ENCODE peak calls at places on chromosome 16, in eight cellular contexts. One of them, this sample, is unnamed.

GRCh38 chr16:58421529-58421928 is 29.3 kb downstream of the GINS3 start:
- DNase-seq in stomach: no peak
- DNase-seq in gastrocnemius medialis: peak; percentile 31
- DNase-seq in K562: no peak
- DNase-seq in H1: no peak
- DNase-seq in adrenal gland: no peak
- DNase-seq in Peyer's patch: no peak
- DNase-seq in tibial nerve: no peak
- DNase-seq in this sample: peak; percentile 64

GRCh38 chr16:50974438-50975036 is 176.5 kb downstream of the SALL1 start:
- DNase-seq in tibial nerve: no peak
- DNase-seq in gastrocnemius medialis: no peak
- DNase-seq in stomach: peak; percentile 29
- DNase-seq in Peyer's patch: no peak
- DNase-seq in adrenal gland: no peak
- DNase-seq in K562: no peak
- DNase-seq in H1: no peak
- DNase-seq in this sample: no peak

GRCh38 chr16:74999208-74999682 is 421 bp downstream of the ZNRF1 start:
- DNase-seq in stomach: no peak
- DNase-seq in tibial nerve: no peak
- DNase-seq in gastrocnemius medialis: no peak
- DNase-seq in Peyer's patch: no peak
- DNase-seq in H1: no peak
- DNase-seq in K562: peak; percentile 85
- DNase-seq in adrenal gland: peak; percentile 55
- DNase-seq in this sample: peak; percentile 46

GRCh38 chr16:30903002-30903401 is 6.6 kb downstream of the CTF1 start:
- DNase-seq in adrenal gland: no peak
- DNase-seq in tibial nerve: no peak
- DNase-seq in Peyer's patch: no peak
- DNase-seq in K562: peak; percentile 67
- DNase-seq in gastrocnemius medialis: no peak
- DNase-seq in H1: no peak
- DNase-seq in stomach: no peak
- DNase-seq in this sample: no peak

GRCh38 chr16:4373909-4374742 is 2.5 kb downstream of the VASN start:
- DNase-seq in H1: no peak
- DNase-seq in K562: peak; percentile 61
- DNase-seq in tibial nerve: peak; percentile 89
- DNase-seq in Peyer's patch: peak; percentile 74
- DNase-seq in gastrocnemius medialis: peak; percentile 41
- DNase-seq in adrenal gland: no peak
- DNase-seq in stomach: peak; percentile 83
- DNase-seq in this sample: peak; percentile 72

GRCh38 chr16:1026057-1026783 is 44.6 kb downstream of the SOX8 start:
- DNase-seq in K562: no peak
- DNase-seq in Peyer's patch: no peak
- DNase-seq in tibial nerve: no peak
- DNase-seq in adrenal gland: no peak
- DNase-seq in gastrocnemius medialis: no peak
- DNase-seq in stomach: no peak
- DNase-seq in H1: no peak
- DNase-seq in this sample: no peak

GRCh38 chr16:28883221-28883996 is 5.1 kb downstream of the ATP2A1 start:
- DNase-seq in K562: no peak
- DNase-seq in tibial nerve: no peak
- DNase-seq in H1: no peak
- DNase-seq in Peyer's patch: no peak
- DNase-seq in stomach: no peak
- DNase-seq in gastrocnemius medialis: no peak
- DNase-seq in adrenal gland: no peak
- DNase-seq in this sample: no peak

GRCh38 chr16:525520-526180 is 1.9 kb upstream of the CAPN15 start:
- DNase-seq in gastrocnemius medialis: no peak
- DNase-seq in stomach: no peak
- DNase-seq in K562: no peak
- DNase-seq in Peyer's patch: peak; percentile 79
- DNase-seq in H1: no peak
- DNase-seq in tibial nerve: no peak
- DNase-seq in adrenal gland: peak; percentile 37
- DNase-seq in this sample: no peak

GRCh38 chr16:4505356-4506153 is 29.4 kb downstream of the HMOX2 start:
- DNase-seq in Peyer's patch: peak; percentile 93
- DNase-seq in stomach: peak; percentile 54
- DNase-seq in H1: no peak
- DNase-seq in K562: no peak
- DNase-seq in gastrocnemius medialis: no peak
- DNase-seq in adrenal gland: no peak
- DNase-seq in tibial nerve: no peak
- DNase-seq in this sample: no peak

GRCh38 chr16:46658925-46659324 is 30.1 kb downstream of the VPS35 start:
- DNase-seq in Peyer's patch: peak; percentile 52
- DNase-seq in gastrocnemius medialis: peak; percentile 15
- DNase-seq in stomach: no peak
- DNase-seq in H1: no peak
- DNase-seq in K562: no peak
- DNase-seq in adrenal gland: no peak
- DNase-seq in tibial nerve: peak; percentile 14
- DNase-seq in this sample: peak; percentile 36

GRCh38 chr16:10607157-10607556 is 26.8 kb upstream of the EMP2 start:
- DNase-seq in gastrocnemius medialis: no peak
- DNase-seq in K562: no peak
- DNase-seq in tibial nerve: no peak
- DNase-seq in H1: no peak
- DNase-seq in Peyer's patch: no peak
- DNase-seq in adrenal gland: no peak
- DNase-seq in stomach: no peak
- DNase-seq in this sample: no peak

GRCh38 chr16:8936421-8936820 is 27.3 kb downstream of the USP7 start:
- DNase-seq in stomach: peak; percentile 59
- DNase-seq in adrenal gland: no peak
- DNase-seq in tibial nerve: no peak
- DNase-seq in K562: peak; percentile 68
- DNase-seq in H1: no peak
- DNase-seq in gastrocnemius medialis: no peak
- DNase-seq in Peyer's patch: peak; percentile 82
- DNase-seq in this sample: no peak

GRCh38 chr16:17072104-17072503 is 398.7 kb downstream of the XYLT1 start:
- DNase-seq in Peyer's patch: no peak
- DNase-seq in adrenal gland: no peak
- DNase-seq in gastrocnemius medialis: no peak
- DNase-seq in K562: no peak
- DNase-seq in H1: no peak
- DNase-seq in tibial nerve: no peak
- DNase-seq in stomach: no peak
- DNase-seq in this sample: no peak

DNA sequence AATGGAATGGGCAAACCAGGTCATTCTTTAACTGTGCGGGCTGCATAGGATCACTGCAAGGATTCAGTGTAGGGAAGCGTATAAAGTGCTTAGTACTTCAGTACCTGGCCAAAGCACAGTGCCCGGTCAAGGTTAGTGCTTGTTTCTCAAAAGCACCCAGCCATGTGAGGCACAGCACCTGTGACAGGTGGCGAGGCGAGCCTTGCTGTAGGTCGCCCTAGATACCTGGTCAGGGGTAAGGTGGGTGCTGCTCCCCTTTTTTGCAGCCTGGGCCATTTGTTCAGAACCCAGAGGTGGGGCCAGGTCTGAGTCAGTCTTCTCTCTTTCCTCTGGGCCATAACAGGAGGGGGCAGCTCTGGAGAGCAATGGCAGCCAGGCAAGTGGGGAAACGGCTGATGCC is 172.0 kb downstream of the IRF8 start:
- DNase-seq in tibial nerve: no peak
- DNase-seq in Peyer's patch: no peak
- DNase-seq in stomach: no peak
- DNase-seq in H1: no peak
- DNase-seq in gastrocnemius medialis: no peak
- DNase-seq in K562: no peak
- DNase-seq in adrenal gland: no peak
- DNase-seq in this sample: no peak
- H3K27me3 ChIP-seq in tibial nerve: no peaks in the 10 kb centered on the region
- H3K27me3 ChIP-seq in Peyer's patch: no peaks in the 10 kb centered on the region
- H3K27me3 ChIP-seq in stomach: no peaks in the 10 kb centered on the region
- H3K27me3 ChIP-seq in H1: no peaks in the 10 kb centered on the region
- H3K27me3 ChIP-seq in gastrocnemius medialis: no peaks in the 10 kb centered on the region
- H3K27me3 ChIP-seq in K562: peaks cover 57% of the 10 kb centered on the region
- H3K27me3 ChIP-seq in adrenal gland: peaks cover 14% of the 10 kb centered on the region
- H3K27me3 ChIP-seq in this sample: peaks cover 7% of the 10 kb centered on the region

DNA sequence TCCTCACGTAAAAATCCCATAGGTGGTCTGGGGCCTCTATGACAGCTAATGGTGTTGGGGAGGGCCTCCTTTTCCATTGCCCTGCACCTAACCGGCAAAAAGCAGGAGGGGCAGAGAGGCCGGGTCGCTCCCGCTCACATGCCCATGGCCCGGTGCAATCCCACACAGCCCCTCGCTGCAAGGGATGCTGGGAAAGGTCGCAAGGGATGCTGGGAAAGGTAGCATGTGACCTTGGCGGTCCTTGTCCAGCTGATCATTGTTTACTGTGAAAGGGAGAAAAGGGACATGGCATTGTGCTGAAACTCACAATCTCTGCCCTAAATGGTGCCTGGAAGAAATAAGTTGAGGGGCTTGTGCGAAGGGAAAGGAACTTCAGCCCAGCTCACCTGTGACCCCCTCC is 10.0 kb downstream of the DEF8 start:
- DNase-seq in Peyer's patch: no peak
- DNase-seq in K562: no peak
- DNase-seq in stomach: no peak
- DNase-seq in tibial nerve: no peak
- DNase-seq in H1: no peak
- DNase-seq in adrenal gland: no peak
- DNase-seq in gastrocnemius medialis: no peak
- DNase-seq in this sample: no peak
- H3K36me3 ChIP-seq in Peyer's patch: no peaks in the 10 kb centered on the region
- H3K36me3 ChIP-seq in K562: peaks cover 62% of the 10 kb centered on the region
- H3K36me3 ChIP-seq in stomach: peaks cover 83% of the 10 kb centered on the region
- H3K36me3 ChIP-seq in tibial nerve: peaks cover 98% of the 10 kb centered on the region
- H3K36me3 ChIP-seq in H1: peaks cover 5% of the 10 kb centered on the region
- H3K36me3 ChIP-seq in adrenal gland: peaks cover 7% of the 10 kb centered on the region
- H3K36me3 ChIP-seq in gastrocnemius medialis: no peaks in the 10 kb centered on the region
- H3K36me3 ChIP-seq in this sample: no peaks in the 10 kb centered on the region

GRCh38 chr16:67965668-67966548 is 2.5 kb downstream of the SLC12A4 start:
- DNase-seq in tibial nerve: no peak
- DNase-seq in H1: no peak
- DNase-seq in adrenal gland: no peak
- DNase-seq in K562: no peak
- DNase-seq in Peyer's patch: no peak
- DNase-seq in gastrocnemius medialis: no peak
- DNase-seq in stomach: no peak
- DNase-seq in this sample: no peak

GRCh38 chr16:67961551-67961957 is 6.9 kb downstream of the SLC12A4 start:
- DNase-seq in Peyer's patch: peak; percentile 75
- DNase-seq in tibial nerve: no peak
- DNase-seq in stomach: peak; percentile 91
- DNase-seq in K562: no peak
- DNase-seq in adrenal gland: no peak
- DNase-seq in H1: no peak
- DNase-seq in gastrocnemius medialis: no peak
- DNase-seq in this sample: peak; percentile 88

GRCh38 chr16:67962135-67962534 is 6.3 kb downstream of the SLC12A4 start:
- DNase-seq in adrenal gland: no peak
- DNase-seq in Peyer's patch: no peak
- DNase-seq in stomach: no peak
- DNase-seq in K562: no peak
- DNase-seq in H1: no peak
- DNase-seq in tibial nerve: no peak
- DNase-seq in gastrocnemius medialis: no peak
- DNase-seq in this sample: no peak

GRCh38 chr16:67964477-67965131 is 3.8 kb downstream of the SLC12A4 start:
- DNase-seq in adrenal gland: no peak
- DNase-seq in tibial nerve: no peak
- DNase-seq in K562: no peak
- DNase-seq in stomach: no peak
- DNase-seq in gastrocnemius medialis: no peak
- DNase-seq in H1: no peak
- DNase-seq in Peyer's patch: no peak
- DNase-seq in this sample: no peak

DNA sequence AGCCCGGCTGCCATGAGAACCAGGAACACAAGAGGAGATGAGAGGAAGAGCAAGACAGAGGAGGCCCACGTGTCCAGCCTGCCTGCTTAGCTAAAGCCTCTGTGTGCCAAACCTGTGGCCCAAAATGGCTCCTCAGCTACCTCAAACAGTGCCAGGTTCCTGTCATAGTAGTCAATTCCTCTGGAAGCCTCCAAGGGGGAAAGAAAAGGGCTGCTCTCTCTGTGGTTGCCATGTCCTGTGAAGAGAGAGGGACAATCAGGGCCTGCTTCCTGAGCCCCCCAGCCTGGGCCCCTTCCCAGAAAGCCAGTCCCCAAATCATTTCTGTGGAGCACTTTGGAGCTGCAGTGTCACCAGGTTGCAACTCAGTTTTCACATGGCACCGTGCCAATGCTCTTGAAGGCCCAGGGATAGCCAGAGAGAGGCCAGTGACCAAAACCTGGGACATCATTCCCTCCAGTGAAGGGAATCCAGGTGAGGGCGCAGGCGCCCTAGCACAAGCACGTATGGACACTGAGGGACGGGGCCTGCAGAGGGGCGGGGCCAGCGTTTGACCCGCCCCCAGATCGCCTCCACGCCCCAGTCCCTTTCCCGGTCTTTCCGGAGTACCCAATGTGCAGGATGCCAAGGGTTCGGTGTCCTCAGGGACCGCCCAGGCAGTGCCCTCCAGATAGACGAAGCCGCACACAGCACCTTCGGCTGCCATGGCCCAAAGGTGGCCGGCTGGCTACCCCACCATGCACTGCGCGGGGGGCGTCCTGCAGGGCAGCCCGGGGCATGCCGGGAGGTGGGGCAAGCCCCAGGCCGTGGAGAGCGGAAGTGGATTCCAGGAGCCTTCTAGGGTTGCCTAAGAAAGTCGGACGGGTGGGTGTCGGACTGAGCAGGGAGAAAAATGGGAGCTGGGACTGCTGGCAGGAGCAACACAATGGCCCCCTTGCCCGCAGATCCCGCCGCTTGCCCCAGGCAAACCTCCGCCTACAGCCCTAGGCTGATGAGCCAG is 4.8 kb downstream of the SLC12A4 start:
- DNase-seq in K562: peak; percentile 66
- DNase-seq in H1: peak; percentile 75
- DNase-seq in gastrocnemius medialis: no peak
- DNase-seq in Peyer's patch: no peak
- DNase-seq in stomach: peak; percentile 34
- DNase-seq in adrenal gland: no peak
- DNase-seq in tibial nerve: peak; percentile 46
- DNase-seq in this sample: no peak
- TF ChIP-seq POLR2A in K562: no peak
- TF ChIP-seq POLR2A in H1: no peak
- TF ChIP-seq POLR2A in gastrocnemius medialis: no peak
- TF ChIP-seq POLR2A in Peyer's patch: no peak
- TF ChIP-seq POLR2A in stomach: no peak
- TF ChIP-seq POLR2A in adrenal gland: no peak
- TF ChIP-seq POLR2A in tibial nerve: no peak
- TF ChIP-seq POLR2A in this sample: no peak

DNA sequence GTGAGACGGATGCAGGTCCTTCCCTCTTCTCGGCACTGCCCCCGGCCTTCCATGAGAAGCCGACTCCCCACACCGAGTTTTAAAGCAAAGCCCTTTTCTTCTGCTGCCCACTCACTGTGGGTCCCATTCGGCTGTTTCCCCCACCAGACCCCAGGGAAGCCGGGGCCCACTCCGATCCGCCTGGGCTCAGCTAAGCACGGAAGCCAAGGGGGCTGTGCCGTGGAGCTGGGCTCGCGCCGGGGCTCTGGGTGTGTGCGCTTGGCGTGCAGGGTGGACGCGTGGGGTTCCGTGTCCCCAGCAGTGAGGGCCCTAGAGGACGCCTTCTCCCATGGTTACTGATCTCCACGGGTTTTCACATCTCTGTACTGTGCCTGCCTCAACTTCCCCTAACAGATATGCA is 68.5 kb downstream of the KLHDC4 start:
- DNase-seq in K562: no peak
- DNase-seq in adrenal gland: no peak
- DNase-seq in Peyer's patch: no peak
- DNase-seq in H1: no peak
- DNase-seq in stomach: no peak
- DNase-seq in gastrocnemius medialis: no peak
- DNase-seq in tibial nerve: no peak
- DNase-seq in this sample: no peak
- H3K27me3 ChIP-seq in K562: no peaks in the 10 kb centered on the region
- H3K27me3 ChIP-seq in adrenal gland: no peaks in the 10 kb centered on the region
- H3K27me3 ChIP-seq in Peyer's patch: no peaks in the 10 kb centered on the region
- H3K27me3 ChIP-seq in H1: no peaks in the 10 kb centered on the region
- H3K27me3 ChIP-seq in stomach: no peaks in the 10 kb centered on the region
- H3K27me3 ChIP-seq in gastrocnemius medialis: no peaks in the 10 kb centered on the region
- H3K27me3 ChIP-seq in tibial nerve: no peaks in the 10 kb centered on the region
- H3K27me3 ChIP-seq in this sample: no peaks in the 10 kb centered on the region

This sample was measured in heart left ventricle.